ENCODE peak calls at places on chromosomes 16 and 17, in six cellular contexts. One of them, this sample, is unnamed.
A peak's percentile ranks its signal among the peaks of the same experiment; 100 is the strongest.

GRCh38 chr16:60741810-60742209 is 1294.4 kb downstream of the CDH8 start:
- DNase-seq in GM18507: no peak
- DNase-seq in HTR-8/SVneo: no peak
- DNase-seq in CD4-positive, alpha-beta T cell: no peak
- DNase-seq in GF-D8: no peak
- DNase-seq in brain pericyte: no peak
- DNase-seq in this sample: no peak

GRCh38 chr16:69286941-69287713 is 24.0 kb upstream of the VPS4A start:
- DNase-seq in GM18507: peak; percentile 15
- DNase-seq in HTR-8/SVneo: peak; percentile 52
- DNase-seq in CD4-positive, alpha-beta T cell: no peak
- DNase-seq in brain pericyte: no peak
- DNase-seq in GF-D8: peak; percentile 19
- DNase-seq in this sample: peak; percentile 93

GRCh38 chr16:68367440-68367839 is 56.6 kb downstream of the PRMT7 start:
- DNase-seq in CD4-positive, alpha-beta T cell: no peak
- DNase-seq in brain pericyte: no peak
- DNase-seq in HTR-8/SVneo: no peak
- DNase-seq in GM18507: no peak
- DNase-seq in GF-D8: no peak
- DNase-seq in this sample: no peak

GRCh38 chr16:84040823-84041391 is 1.7 kb downstream of the SLC38A8 start:
- DNase-seq in GM18507: no peak
- DNase-seq in brain pericyte: no peak
- DNase-seq in CD4-positive, alpha-beta T cell: no peak
- DNase-seq in GF-D8: no peak
- DNase-seq in HTR-8/SVneo: no peak
- DNase-seq in this sample: peak; percentile 71

GRCh38 chr17:78358538-78359215 is 1.2 kb downstream of the SOCS3 start:
- DNase-seq in brain pericyte: no peak
- DNase-seq in GM18507: no peak
- DNase-seq in HTR-8/SVneo: no peak
- DNase-seq in GF-D8: no peak
- DNase-seq in CD4-positive, alpha-beta T cell: no peak
- DNase-seq in this sample: peak; percentile 64

GRCh38 chr17:726331-726919 is 6.0 kb upstream of the TLCD3A start:
- DNase-seq in CD4-positive, alpha-beta T cell: no peak
- DNase-seq in GM18507: no peak
- DNase-seq in GF-D8: no peak
- DNase-seq in HTR-8/SVneo: no peak
- DNase-seq in brain pericyte: no peak
- DNase-seq in this sample: no peak

GRCh38 chr16:89197633-89198416 is 2.5 kb downstream of the SLC22A31 start:
- DNase-seq in GM18507: no peak
- DNase-seq in GF-D8: no peak
- DNase-seq in brain pericyte: no peak
- DNase-seq in HTR-8/SVneo: no peak
- DNase-seq in CD4-positive, alpha-beta T cell: no peak
- DNase-seq in this sample: no peak

GRCh38 chr17:9272506-9272905 is 251.2 kb downstream of the NTN1 start:
- DNase-seq in CD4-positive, alpha-beta T cell: no peak
- DNase-seq in HTR-8/SVneo: no peak
- DNase-seq in GF-D8: no peak
- DNase-seq in GM18507: no peak
- DNase-seq in brain pericyte: no peak
- DNase-seq in this sample: peak; percentile 13

GRCh38 chr17:38742431-38743308 is 5.5 kb downstream of the PCGF2 start:
- DNase-seq in CD4-positive, alpha-beta T cell: no peak
- DNase-seq in GF-D8: no peak
- DNase-seq in GM18507: no peak
- DNase-seq in HTR-8/SVneo: no peak
- DNase-seq in brain pericyte: peak; percentile 77
- DNase-seq in this sample: peak; percentile 76

This sample was measured in adipocyte.